ENCODE peak calls at places on chromosomes 7 and 10, in ten cellular contexts. T is lower lobe of right lung, U is left ventricle myocardium inferior, E is neural crest cell, F is lung, C is body of pancreas, B is AG09319, N is tibial artery, A is upper lobe of left lung, H is fibroblast of lung. O is an unnamed sample.

GRCh38 chr10:93993782-93994668 is at the start of gene PLCE1:
- DNase-seq in T (peak; percentile 71), U (peak; percentile 38), E (peak; percentile 49), F (peak; percentile 51), C (peak; percentile 72), B (no peak), N (peak; percentile 31), A (peak; percentile 40), H (peak; percentile 31), O (no peak)

GRCh38 chr10:103745264-103746247 is 109.8 kb downstream of the SH3PXD2A start:
- DNase-seq in T (no peak), U (no peak), E (no peak), F (no peak), C (no peak), B (no peak), N (no peak), A (no peak), H (peak; percentile 54), O (peak; percentile 28)

GRCh38 chr10:70603439-70603778 is 868 bp upstream of the PRF1 start:
- DNase-seq in T (no peak), U (no peak), E (no peak), F (no peak), C (no peak), B (no peak), N (no peak), A (peak; percentile 42), H (no peak), O (no peak)

GRCh38 chr7:67823345-67823744 is 826.7 kb downstream of the TYW1 start:
- DNase-seq in T (no peak), U (no peak), E (no peak), F (no peak), C (peak; percentile 35), B (no peak), N (no peak), A (no peak), H (peak; percentile 2), O (no peak)

GRCh38 chr7:158821173-158822021 is 7.9 kb downstream of the ESYT2 start:
- DNase-seq in T (no peak), U (no peak), E (no peak), F (no peak), C (no peak), B (no peak), N (no peak), A (no peak), H (peak; percentile 94), O (peak; percentile 57)

GRCh38 chr10:50621981-50622496 is 1.7 kb downstream of the SGMS1 start:
- DNase-seq in T (peak; percentile 91), U (peak; percentile 97), E (peak; percentile 35), F (peak; percentile 91), C (peak; percentile 90), B (peak; percentile 89), N (peak; percentile 99), A (peak; percentile 96), H (peak; percentile 93), O (peak; percentile 92)

GRCh38 chr10:104735469-104735868 is 94.4 kb downstream of the SORCS3 start:
- DNase-seq in T (no peak), U (no peak), E (no peak), F (no peak), C (no peak), B (no peak), N (no peak), A (no peak), H (no peak), O (no peak)

GRCh38 chr7:82105463-82105862 is 335.6 kb upstream of the HGF start:
- DNase-seq in T (no peak), U (no peak), E (no peak), F (no peak), C (no peak), B (no peak), N (no peak), A (no peak), H (peak; percentile 79), O (peak; percentile 77)

GRCh38 chr10:52451817-52452216 is 137.7 kb downstream of the DKK1 start:
- DNase-seq in T (no peak), U (no peak), E (no peak), F (no peak), C (no peak), B (peak; percentile 48), N (no peak), A (no peak), H (peak; percentile 34), O (peak; percentile 93)

GRCh38 chr7:158382363-158382988 is 205.1 kb downstream of the PTPRN2 start:
- DNase-seq in T (no peak), U (no peak), E (no peak), F (no peak), C (no peak), B (no peak), N (no peak), A (no peak), H (no peak), O (no peak)

GRCh38 chr10:43939389-43939938 is 290.8 kb upstream of the ZNF32 start:
- DNase-seq in T (no peak), U (no peak), E (no peak), F (peak; percentile 19), C (no peak), B (no peak), N (no peak), A (no peak), H (no peak), O (no peak)

DNA sequence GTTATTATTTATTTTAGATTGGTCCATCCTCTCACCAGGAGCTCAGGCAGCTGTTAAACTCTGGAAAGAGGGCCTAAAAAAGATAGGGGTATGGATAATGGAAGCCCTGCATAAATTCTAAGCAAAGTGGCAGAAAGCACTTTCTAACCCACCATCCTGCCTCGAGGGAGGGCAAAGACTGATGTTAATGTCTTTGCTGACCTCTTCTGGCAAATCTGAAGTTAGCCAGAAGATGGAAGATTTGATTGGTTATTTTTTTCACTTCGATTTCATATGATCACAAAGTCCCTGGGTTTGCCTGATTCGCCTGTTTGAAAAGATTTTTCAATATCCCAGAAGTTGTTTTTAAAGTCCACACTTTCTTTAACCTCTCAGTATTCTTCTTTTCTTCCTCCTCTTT is 24.8 kb downstream of the OR9A2 start:
- DNase-seq in T (no peak), U (no peak), E (no peak), F (no peak), C (no peak), B (no peak), N (no peak), A (no peak), H (no peak), O (peak; percentile 7)
- TF ChIP-seq CTCF in T (no peak), U (no peak), E (peak; percentile 43), F (no peak), C (peak; percentile 19), B (peak; percentile 19), N (no peak), A (no peak), H (peak; percentile 4), O (peak; percentile 56)

GRCh38 chr10:100106865-100107264 is 25.2 kb upstream of the CPN1 start:
- DNase-seq in T (no peak), U (no peak), E (no peak), F (no peak), C (no peak), B (no peak), N (no peak), A (no peak), H (no peak), O (no peak)

GRCh38 chr10:100104300-100104699 is 22.6 kb upstream of the CPN1 start:
- DNase-seq in T (no peak), U (no peak), E (no peak), F (no peak), C (no peak), B (no peak), N (no peak), A (no peak), H (no peak), O (no peak)

GRCh38 chr10:100101526-100102076 is 19.9 kb upstream of the CPN1 start:
- DNase-seq in T (no peak), U (no peak), E (no peak), F (no peak), C (no peak), B (no peak), N (no peak), A (no peak), H (peak; percentile 4), O (peak; percentile 5)

GRCh38 chr10:100103581-100103980 is 21.9 kb upstream of the CPN1 start:
- DNase-seq in T (no peak), U (no peak), E (no peak), F (no peak), C (no peak), B (no peak), N (no peak), A (no peak), H (peak; percentile 3), O (no peak)

DNA sequence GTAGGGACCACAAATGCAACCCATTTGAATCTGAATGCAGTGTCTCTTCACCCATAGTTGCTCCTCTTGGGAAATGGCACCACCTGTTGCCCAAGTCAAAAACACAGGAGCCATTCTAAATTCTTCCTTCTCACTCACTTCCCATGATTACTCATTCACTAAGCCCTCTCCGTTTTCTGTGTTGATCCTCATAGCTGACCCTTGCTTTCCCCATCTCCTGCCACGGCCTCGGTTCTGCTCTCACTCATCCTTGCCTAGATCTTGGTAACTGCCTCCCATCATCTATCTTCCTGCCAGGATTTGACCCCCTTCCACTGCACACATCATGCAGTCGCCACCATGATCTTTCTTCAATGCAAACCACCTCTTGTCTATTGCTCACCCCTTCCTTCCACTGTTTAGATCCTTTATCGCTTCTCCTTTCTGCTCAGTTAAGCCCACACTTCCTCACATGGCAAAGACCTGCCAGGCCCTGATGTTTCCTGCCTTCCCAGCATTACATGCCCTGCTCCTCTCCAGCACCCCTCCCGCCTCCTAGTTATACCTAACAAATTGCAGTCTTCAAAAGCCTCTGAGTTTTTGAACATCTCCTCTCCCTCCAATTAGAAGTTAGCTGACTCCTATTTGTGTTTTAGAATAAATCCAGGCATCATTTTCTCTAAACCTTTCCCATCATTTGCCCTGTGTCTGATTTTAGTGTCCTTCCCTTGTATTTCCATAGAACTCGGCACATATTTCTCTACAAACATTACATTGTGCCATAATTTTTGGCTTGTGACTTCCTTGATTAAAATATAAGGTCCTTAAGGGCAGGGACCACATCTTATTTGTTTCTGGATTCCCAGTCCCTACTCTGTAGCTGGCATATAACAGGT is 19.2 kb upstream of the CPN1 start:
- DNase-seq in T (no peak), U (no peak), E (no peak), F (no peak), C (no peak), B (no peak), N (no peak), A (no peak), H (peak; percentile 9), O (peak; percentile 63)
- TF ChIP-seq CTCF in T (no peak), U (no peak), E (no peak), F (no peak), C (no peak), B (peak; percentile 7), N (no peak), A (no peak), H (no peak), O (peak; percentile 71)

DNA sequence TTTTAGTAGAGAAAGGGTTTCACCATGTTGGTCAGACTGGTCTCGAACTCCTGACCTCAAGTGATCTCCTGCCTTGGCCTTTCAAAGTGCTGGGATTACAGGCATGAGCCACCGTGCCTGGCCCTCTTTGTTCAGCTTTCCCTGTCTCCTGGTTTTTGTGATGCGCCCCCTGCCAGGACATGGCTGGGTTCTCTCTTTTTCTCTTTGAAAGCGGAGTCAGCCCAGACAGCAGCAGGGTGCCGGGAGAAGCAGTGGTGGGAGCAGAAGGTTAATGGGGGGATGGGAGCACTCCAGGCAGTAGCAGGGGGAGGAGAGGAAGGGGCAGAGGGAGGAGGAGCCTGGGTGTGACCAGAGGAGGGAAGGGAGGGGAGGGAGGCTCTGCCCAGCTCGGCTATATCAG is 1.8 kb downstream of the MUC3A start:
- DNase-seq in T (no peak), U (no peak), E (no peak), F (no peak), C (no peak), B (no peak), N (no peak), A (no peak), H (no peak), O (no peak)
- TF ChIP-seq CTCF in T (no peak), U (no peak), E (no peak), F (no peak), C (no peak), B (no peak), N (no peak), A (no peak), H (no peak), O (no peak)

GRCh38 chr10:117318909-117319308 is 56.3 kb downstream of the PDZD8 start:
- DNase-seq in T (no peak), U (no peak), E (no peak), F (no peak), C (no peak), B (no peak), N (no peak), A (no peak), H (no peak), O (peak; percentile 13)
- TF ChIP-seq CTCF in T (peak; percentile 26), U (peak; percentile 45), E (peak; percentile 63), F (no peak), C (peak; percentile 14), B (peak; percentile 43), N (peak; percentile 26), A (no peak), H (no peak), O (peak; percentile 73)